ENCODE peak calls at places on chromosomes 1 and 21, in six cellular contexts. B, I, M, K, W and U are unnamed samples.

GRCh38 chr1:70361727-70362413 is 7.3 kb upstream of the ANKRD13C start:
- DNase-seq in K (no peak), M (peak; percentile 73), W (no peak), I (no peak), B (peak; percentile 70), U (no peak)

GRCh38 chr1:181100015-181100905 is 11.8 kb downstream of the IER5 start:
- DNase-seq in W (no peak), M (no peak), B (peak; percentile 72), K (no peak), I (no peak), U (no peak)

GRCh38 chr1:150552692-150553278 is 3.6 kb downstream of the ADAMTSL4 start:
- DNase-seq in B (no peak), K (no peak), M (no peak), I (no peak), W (no peak), U (no peak)

GRCh38 chr1:159014003-159014571 is 4.4 kb downstream of the IFI16 start:
- DNase-seq in K (no peak), B (no peak), M (no peak), W (no peak), I (no peak), U (no peak)

GRCh38 chr1:29417971-29418370 is 181.6 kb downstream of the PTPRU start:
- DNase-seq in W (no peak), K (no peak), I (no peak), M (no peak), B (no peak), U (no peak)

GRCh38 chr21:26881504-26882228 is 36.5 kb upstream of the ADAMTS1 start:
- DNase-seq in W (no peak), K (no peak), M (peak; percentile 39), I (no peak), B (peak; percentile 44), U (no peak)

GRCh38 chr1:231776006-231776707 is 149.6 kb downstream of the DISC1 start:
- DNase-seq in K (peak; percentile 23), W (no peak), I (no peak), B (no peak), M (peak; percentile 70), U (no peak)

GRCh38 chr1:56644064-56644940 is 812 bp upstream of the PRKAA2 start:
- DNase-seq in B (no peak), M (peak; percentile 19), W (no peak), I (no peak), K (no peak), U (no peak)

GRCh38 chr1:11862890-11863289 is 4.1 kb upstream of the NPPB start:
- DNase-seq in M (no peak), B (no peak), K (no peak), I (no peak), W (no peak), U (no peak)

DNA sequence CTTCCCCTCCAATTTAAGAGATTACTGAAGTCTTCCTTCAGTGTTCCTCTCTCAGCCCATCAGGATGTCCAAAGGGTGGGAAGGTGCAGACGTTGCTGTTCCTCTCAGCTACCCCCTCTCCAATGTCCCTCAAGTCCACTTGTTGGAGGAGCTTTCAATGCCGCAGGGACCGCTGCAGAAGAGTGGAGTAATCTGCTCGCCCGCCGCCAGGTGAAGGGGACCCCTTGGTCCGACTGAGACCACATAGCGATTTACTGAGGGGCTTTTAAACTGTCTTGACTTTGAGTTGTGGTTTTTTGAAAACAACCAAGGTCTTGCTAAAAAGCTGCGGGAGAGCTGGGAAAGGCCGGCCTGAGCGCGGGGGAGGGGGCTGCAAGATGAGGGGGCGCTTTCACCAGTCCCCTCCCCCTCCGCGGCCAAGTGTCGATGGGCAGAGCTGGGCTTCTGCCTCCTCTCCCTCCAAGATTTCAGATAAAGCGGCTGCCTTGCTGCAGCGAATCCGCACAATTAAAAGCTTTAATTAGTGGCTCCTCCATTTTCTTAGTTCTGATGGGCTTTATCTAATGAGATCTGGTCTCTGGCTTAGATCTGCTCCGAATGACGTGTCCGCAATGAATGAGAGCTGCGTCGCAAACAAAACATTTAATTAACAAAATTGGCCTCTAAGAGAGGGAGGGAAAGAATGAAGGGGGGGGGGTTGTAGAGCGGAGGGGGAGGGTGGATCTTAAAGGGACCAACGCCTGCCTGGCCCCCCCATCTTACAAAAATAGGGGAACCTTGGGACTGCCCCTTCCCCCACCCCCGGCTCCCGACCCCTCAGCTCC is 5.9 kb downstream of the LMO4 start:
- DNase-seq in K (peak; percentile 50), W (peak; percentile 46), B (peak; percentile 78), M (peak; percentile 26), I (no peak), U (no peak)
- TF ChIP-seq CTCF in K (peak; percentile 36), W (peak; percentile 54), B (peak; percentile 39), M (peak; percentile 25), I (no peak), U (peak; percentile 69)

GRCh38 chr1:72282690-72283203 is 408 bp upstream of the NEGR1 start:
- DNase-seq in W (peak; percentile 69), I (peak; percentile 78), K (peak; percentile 93), B (peak; percentile 91), M (peak; percentile 98), U (peak; percentile 87)
- TF ChIP-seq CTCF in W (peak; percentile 19), I (no peak), K (peak; percentile 10), B (no peak), M (no peak), U (peak; percentile 19)

GRCh38 chr1:17581389-17582123 is 42.1 kb downstream of the ARHGEF10L start:
- DNase-seq in K (no peak), B (no peak), M (no peak), I (no peak), W (no peak), U (no peak)
- TF ChIP-seq CTCF in K (no peak), B (no peak), M (no peak), I (no peak), W (no peak), U (no peak)

DNA sequence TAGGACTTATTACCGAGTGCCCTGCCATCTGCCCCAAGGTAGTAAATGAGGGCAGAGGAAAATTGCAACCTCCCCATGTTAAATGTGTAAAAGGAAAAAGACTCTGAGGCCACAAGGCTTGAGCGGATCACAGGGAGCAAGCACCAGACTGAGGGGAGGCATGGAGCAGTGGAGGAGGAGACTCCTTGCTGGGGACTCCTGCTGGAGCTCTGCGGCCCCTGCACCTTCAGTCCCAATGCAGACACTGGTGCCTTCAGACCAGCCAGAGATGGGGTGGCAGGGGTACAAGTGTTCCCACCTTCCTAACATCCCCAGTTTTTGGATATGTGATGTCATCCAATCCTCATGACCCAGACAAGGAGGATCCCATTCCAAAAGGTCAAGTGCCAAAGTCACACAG is 128.4 kb upstream of the NGF start:
- DNase-seq in I (no peak), B (peak; percentile 47), W (no peak), K (no peak), M (no peak), U (no peak)
- TF ChIP-seq CTCF in I (no peak), B (no peak), W (no peak), K (no peak), M (peak; percentile 22), U (peak; percentile 21)